ENCODE peak calls at places on chromosomes 3 and 15, in seven cellular contexts. R, J, K, E, B, Z and P are unnamed samples.

GRCh38 chr3:170083343-170083742 is 45.5 kb downstream of the GPR160 start:
- DNase-seq in R (peak), J (no peak), K (no peak), E (no peak), B (no peak), Z (no peak), P (no peak)

GRCh38 chr3:128274837-128275236 is 121.6 kb downstream of the EEFSEC start:
- DNase-seq in R (no peak), J (no peak), K (no peak), E (no peak), B (no peak), Z (no peak), P (no peak)

GRCh38 chr3:185982632-185983031 is 44.8 kb upstream of the TRA2B start:
- DNase-seq in R (no peak), J (no peak), K (no peak), E (no peak), B (no peak), Z (no peak), P (no peak)

GRCh38 chr3:94429517-94429916 is 366.7 kb downstream of the NSUN3 start:
- DNase-seq in R (no peak), J (no peak), K (no peak), E (no peak), B (no peak), Z (no peak), P (no peak)

GRCh38 chr3:44184319-44184953 is 57.2 kb upstream of the TOPAZ1 start:
- DNase-seq in R (no peak), J (no peak), K (no peak), E (peak), B (no peak), Z (no peak), P (peak)

GRCh38 chr15:68241088-68241935 is 11.8 kb upstream of the CLN6 start:
- DNase-seq in R (no peak), J (no peak), K (no peak), E (no peak), B (no peak), Z (no peak), P (no peak)

GRCh38 chr15:88606437-88606794 is 14.7 kb upstream of the AEN start:
- DNase-seq in R (no peak), J (no peak), K (no peak), E (no peak), B (no peak), Z (no peak), P (no peak)

GRCh38 chr15:63236272-63236671 is 41.1 kb upstream of the APH1B start:
- DNase-seq in R (no peak), J (no peak), K (no peak), E (no peak), B (no peak), Z (no peak), P (no peak)

GRCh38 chr3:16427309-16427965 is 86.1 kb downstream of the RFTN1 start:
- DNase-seq in R (no peak), J (no peak), K (no peak), E (no peak), B (no peak), Z (no peak), P (peak)

GRCh38 chr3:51436998-51437639 is 46.0 kb downstream of the RBM15B start:
- DNase-seq in R (no peak), J (no peak), K (no peak), E (no peak), B (no peak), Z (no peak), P (no peak)

GRCh38 chr15:82040862-82041261 is 5.0 kb downstream of the MEX3B start:
- DNase-seq in R (no peak), J (no peak), K (no peak), E (peak), B (no peak), Z (no peak), P (no peak)

GRCh38 chr15:35999211-35999610 is 453.2 kb upstream of the DPH6 start:
- DNase-seq in R (no peak), J (no peak), K (no peak), E (no peak), B (no peak), Z (no peak), P (no peak)